ENCODE peak calls at places on chromosomes 12 and 14, in four cellular contexts. J, G, I and U are unnamed samples.

GRCh38 chr12:116924558-116925453 is 14.1 kb downstream of the FBXW8 start:
- DNase-seq in J (no peak), G (no peak), I (no peak), U (no peak)

GRCh38 chr12:125132698-125133400 is 67.6 kb downstream of the AACS start:
- DNase-seq in J (no peak), G (no peak), I (no peak), U (no peak)

GRCh38 chr12:6067152-6067916 is 57.1 kb downstream of the VWF start:
- DNase-seq in J (no peak), G (no peak), I (no peak), U (no peak)

GRCh38 chr14:100736269-100737180 is 9.8 kb downstream of the DLK1 start:
- DNase-seq in J (peak; percentile 80), G (no peak), I (peak; percentile 12), U (peak; percentile 68)

GRCh38 chr12:132836803-132837331 is 8.2 kb upstream of the GOLGA3 start:
- DNase-seq in J (no peak), G (no peak), I (no peak), U (no peak)

GRCh38 chr12:108151505-108152178 is 22.6 kb downstream of the WSCD2 start:
- DNase-seq in J (no peak), G (no peak), I (no peak), U (no peak)

GRCh38 chr12:28172434-28173030 is 17.7 kb upstream of the CCDC91 start:
- DNase-seq in J (peak; percentile 4), G (no peak), I (no peak), U (no peak)

GRCh38 chr12:6691473-6691872 is 2.3 kb upstream of the ZNF384 start:
- DNase-seq in J (no peak), G (no peak), I (no peak), U (no peak)

GRCh38 chr12:14605401-14605989 is 37.8 kb upstream of the PLBD1 start:
- DNase-seq in J (no peak), G (no peak), I (no peak), U (no peak)

GRCh38 chr14:83799230-83799629 is 1730.7 kb upstream of the FLRT2 start:
- DNase-seq in J (no peak), G (no peak), I (no peak), U (no peak)

GRCh38 chr14:67515386-67516079 is 17.6 kb upstream of the PLEKHH1 start:
- DNase-seq in J (no peak), G (no peak), I (no peak), U (no peak)

GRCh38 chr12:119668315-119668651 is 350 bp downstream of the PRKAB1 start:
- DNase-seq in J (no peak), G (no peak), I (no peak), U (no peak)

GRCh38 chr12:27539191-27539631 is 15.2 kb downstream of the PPFIBP1 start:
- DNase-seq in J (no peak), G (peak; percentile 51), I (no peak), U (no peak)

GRCh38 chr12:41032386-41032785 is 155.7 kb upstream of the PDZRN4 start:
- DNase-seq in J (no peak), G (no peak), I (no peak), U (no peak)

GRCh38 chr12:111268738-111269572 is 99.9 kb downstream of the PHETA1 start:
- DNase-seq in J (no peak), G (no peak), I (no peak), U (no peak)

GRCh38 chr12:34210183-34210582 is 187.9 kb downstream of the ALG10 start:
- DNase-seq in J (no peak), G (no peak), I (no peak), U (no peak)
- H3K9me3 ChIP-seq in J (peaks cover 64% of the 10 kb centered on the region), G (no peaks in the 10 kb centered on the region), I (no peaks in the 10 kb centered on the region), U (no peaks in the 10 kb centered on the region)

GRCh38 chr12:46227616-46228015 is 41.2 kb downstream of the SLC38A1 start:
- DNase-seq in J (no peak), G (no peak), I (no peak), U (no peak)
- H3K4me1 ChIP-seq in J (no peaks in the 10 kb centered on the region), G (no peaks in the 10 kb centered on the region), I (no peaks in the 10 kb centered on the region), U (peaks cover 8% of the 10 kb centered on the region)

DNA sequence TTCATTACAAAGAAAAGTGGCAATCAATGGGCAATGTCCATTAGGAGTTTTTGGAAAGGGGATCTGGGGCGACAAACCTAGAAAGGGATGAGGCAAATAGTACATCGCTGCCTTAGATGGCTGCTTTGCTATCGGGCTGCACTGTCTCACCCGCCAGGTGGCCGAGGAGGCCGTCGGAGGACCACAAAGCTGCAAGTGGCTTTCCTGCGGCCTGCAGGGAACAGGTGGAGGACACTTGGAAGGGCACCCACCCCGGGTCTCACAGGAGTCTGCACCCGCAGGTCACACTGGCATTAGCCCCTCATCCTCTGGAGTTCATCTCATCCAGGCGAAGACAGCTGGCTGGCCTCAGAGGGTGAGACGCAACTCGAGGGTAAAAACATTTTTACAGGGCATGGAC is 1392.5 kb downstream of the AACS start:
- DNase-seq in J (no peak), G (no peak), I (no peak), U (no peak)
- H3K9me3 ChIP-seq in J (peaks cover 2% of the 10 kb centered on the region), G (no peaks in the 10 kb centered on the region), I (no peaks in the 10 kb centered on the region), U (no peaks in the 10 kb centered on the region)

DNA sequence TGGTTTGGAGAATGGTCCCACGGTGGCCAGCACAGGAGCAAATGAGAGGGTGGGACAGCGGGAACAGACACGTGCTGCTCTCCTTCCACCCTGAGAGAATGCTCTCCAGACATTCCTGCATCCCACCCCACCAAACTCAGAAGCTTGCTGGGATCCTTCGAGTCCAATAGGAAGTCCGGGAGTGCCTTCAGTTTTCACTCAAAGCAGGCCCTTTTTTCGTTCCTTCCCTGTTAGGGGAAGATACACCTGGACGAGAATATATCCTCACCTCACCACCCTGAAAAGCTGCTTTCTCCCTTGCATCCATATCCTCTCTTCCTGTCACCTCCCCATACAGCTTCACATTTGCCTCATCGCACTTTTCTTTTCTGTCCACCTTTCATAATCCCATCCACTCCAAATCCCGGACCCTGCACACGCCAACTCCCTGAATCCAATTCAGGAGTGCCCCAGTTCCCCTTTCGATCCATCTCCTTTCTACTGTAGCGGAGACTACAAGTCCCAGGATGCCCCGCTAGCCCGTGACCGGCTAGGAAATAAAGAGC is 2.4 kb downstream of the TMEM253 start:
- DNase-seq in J (no peak), G (no peak), I (no peak), U (no peak)
- H3K4me1 ChIP-seq in J (peaks cover 40% of the 10 kb centered on the region), G (peaks cover 17% of the 10 kb centered on the region), I (peaks cover 4% of the 10 kb centered on the region), U (peaks cover 51% of the 10 kb centered on the region)

DNA sequence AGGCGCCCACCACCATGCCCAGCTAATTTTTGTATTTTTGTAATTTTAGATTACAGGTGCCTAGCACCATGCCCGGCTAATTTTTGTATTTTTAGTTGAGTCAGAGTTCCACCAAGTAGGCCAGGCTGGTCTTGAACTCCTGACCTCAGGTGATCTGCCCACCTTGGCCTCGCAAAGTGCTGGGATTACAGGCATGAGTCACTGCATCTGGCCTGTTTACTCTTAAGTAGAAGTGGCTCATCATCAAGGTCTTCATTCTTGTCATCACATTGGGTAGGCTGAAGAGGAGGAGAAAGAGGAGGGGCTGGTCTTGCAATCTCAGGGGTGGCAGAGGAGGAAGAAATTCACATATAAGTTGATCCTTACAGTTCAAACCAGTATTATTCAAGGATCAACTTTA is 152.4 kb upstream of the ATP2B1 start:
- DNase-seq in J (no peak), G (no peak), I (no peak), U (no peak)
- H3K9me3 ChIP-seq in J (no peaks in the 10 kb centered on the region), G (no peaks in the 10 kb centered on the region), I (no peaks in the 10 kb centered on the region), U (no peaks in the 10 kb centered on the region)

DNA sequence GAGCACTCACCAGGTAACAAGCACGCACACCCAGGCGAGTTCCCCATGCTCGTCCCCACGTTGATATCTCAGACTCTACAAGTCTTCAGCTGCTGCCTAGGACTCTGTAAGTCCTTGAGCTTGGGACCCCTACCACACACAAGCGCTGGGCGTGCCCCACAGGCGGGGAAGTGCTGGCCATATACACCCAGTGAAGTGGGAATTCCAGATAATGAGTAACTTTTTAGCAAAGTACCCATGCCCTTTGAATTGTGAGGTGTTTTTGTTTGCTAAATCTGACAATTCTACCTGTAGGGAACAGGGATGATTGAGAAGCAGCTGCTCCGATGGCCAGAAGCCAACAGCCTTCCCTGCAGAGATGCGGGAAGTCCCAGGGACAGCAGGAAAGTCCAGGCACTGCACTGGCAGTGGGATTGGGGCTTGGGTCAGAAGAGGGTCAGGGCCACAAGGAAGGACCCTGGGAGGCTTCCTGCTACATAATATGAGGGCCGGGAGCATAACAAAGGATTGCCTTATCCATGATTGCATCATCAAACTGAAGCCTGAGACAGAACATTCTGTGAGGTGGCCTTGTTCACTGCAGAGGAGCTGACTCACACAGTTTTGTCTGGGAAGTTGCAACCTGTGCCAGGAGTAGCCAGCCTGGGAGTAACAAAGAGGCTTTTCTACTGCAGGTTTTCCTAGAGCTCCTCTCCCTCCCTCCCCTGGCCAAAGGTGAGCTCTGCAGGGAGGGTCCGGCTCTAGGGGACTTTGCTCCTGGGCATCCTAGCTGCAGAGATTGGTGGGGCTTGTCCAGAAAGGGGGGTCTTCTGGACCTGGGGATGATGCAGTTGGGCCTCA is 13.2 kb upstream of the SERPINA3 start:
- DNase-seq in J (no peak), G (peak; percentile 92), I (peak; percentile 86), U (peak; percentile 96)
- H3K4me1 ChIP-seq in J (no peaks in the 10 kb centered on the region), G (peaks cover 14% of the 10 kb centered on the region), I (peaks cover 40% of the 10 kb centered on the region), U (peaks cover 37% of the 10 kb centered on the region)

GRCh38 chr12:37546901-37547475 is 769.6 kb upstream of the ALG10B start:
- DNase-seq in J (no peak), G (no peak), I (no peak), U (no peak)
- H3K9me3 ChIP-seq in J (peaks cover 14% of the 10 kb centered on the region), G (no peaks in the 10 kb centered on the region), I (peaks cover 5% of the 10 kb centered on the region), U (no peaks in the 10 kb centered on the region)

GRCh38 chr12:113129664-113130456 is 5.7 kb downstream of the RASAL1 start:
- DNase-seq in J (no peak), G (no peak), I (no peak), U (no peak)

GRCh38 chr12:113133036-113133435 is 2.5 kb downstream of the RASAL1 start:
- DNase-seq in J (no peak), G (no peak), I (no peak), U (no peak)

GRCh38 chr12:113128802-113129663 is 6.5 kb downstream of the RASAL1 start:
- DNase-seq in J (no peak), G (no peak), I (no peak), U (no peak)

GRCh38 chr12:113131556-113131955 is 4.0 kb downstream of the RASAL1 start:
- DNase-seq in J (no peak), G (no peak), I (no peak), U (no peak)

GRCh38 chr12:113130457-113131135 is 5.0 kb downstream of the RASAL1 start:
- DNase-seq in J (no peak), G (no peak), I (no peak), U (no peak)
- H3K4me1 ChIP-seq in J (no peaks in the 10 kb centered on the region), G (no peaks in the 10 kb centered on the region), I (no peaks in the 10 kb centered on the region), U (no peaks in the 10 kb centered on the region)

DNA sequence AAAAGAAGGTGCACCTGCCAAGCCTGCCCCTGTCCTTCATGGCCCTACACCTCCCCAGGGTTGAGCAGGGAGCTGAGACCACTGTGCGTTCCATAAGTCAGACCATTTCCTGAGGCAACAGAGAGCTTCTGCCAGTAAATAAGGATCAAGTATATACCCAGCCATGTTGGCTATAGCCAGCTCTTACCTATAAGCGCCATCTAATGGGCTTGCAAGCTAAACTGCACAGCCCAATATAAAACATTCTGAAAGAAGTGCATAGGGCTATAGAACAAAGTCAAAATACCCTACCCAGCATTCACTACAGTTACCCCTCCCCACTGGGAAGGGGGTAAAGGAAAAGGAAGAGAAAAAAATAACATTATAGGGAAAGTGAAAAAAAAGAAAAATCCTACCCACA is 59.3 kb upstream of the SCAF11 start:
- DNase-seq in J (no peak), G (no peak), I (no peak), U (no peak)
- H3K9me3 ChIP-seq in J (peaks cover 8% of the 10 kb centered on the region), G (no peaks in the 10 kb centered on the region), I (peaks cover 2% of the 10 kb centered on the region), U (peaks cover 8% of the 10 kb centered on the region)